ENCODE peak calls at places on chromosome 6, in six cellular contexts. One of them, this sample, is unnamed.

GRCh38 chr6:156795825-156796224 is 18.6 kb downstream of the ARID1B start:
- DNase-seq in osteoblast: no peak
- DNase-seq in colonic mucosa: no peak
- DNase-seq in mesothelial cell of epicardium: no peak
- DNase-seq in uterus: no peak
- DNase-seq in RWPE1: no peak
- DNase-seq in this sample: no peak

GRCh38 chr6:165649701-165650137 is 13.3 kb downstream of the PDE10A start:
- DNase-seq in mesothelial cell of epicardium: no peak
- DNase-seq in uterus: peak; percentile 63
- DNase-seq in colonic mucosa: no peak
- DNase-seq in RWPE1: no peak
- DNase-seq in osteoblast: no peak
- DNase-seq in this sample: no peak

GRCh38 chr6:92292067-92292466 is 1127.3 kb downstream of the EPHA7 start:
- DNase-seq in osteoblast: no peak
- DNase-seq in mesothelial cell of epicardium: no peak
- DNase-seq in uterus: no peak
- DNase-seq in colonic mucosa: no peak
- DNase-seq in RWPE1: no peak
- DNase-seq in this sample: no peak

GRCh38 chr6:90249458-90249857 is 47.2 kb downstream of the BACH2 start:
- DNase-seq in mesothelial cell of epicardium: no peak
- DNase-seq in osteoblast: no peak
- DNase-seq in uterus: no peak
- DNase-seq in RWPE1: no peak
- DNase-seq in colonic mucosa: no peak
- DNase-seq in this sample: no peak

GRCh38 chr6:69732045-69732444 is 64.8 kb downstream of the LMBRD1 start:
- DNase-seq in colonic mucosa: no peak
- DNase-seq in mesothelial cell of epicardium: no peak
- DNase-seq in osteoblast: no peak
- DNase-seq in uterus: no peak
- DNase-seq in RWPE1: no peak
- DNase-seq in this sample: no peak

GRCh38 chr6:21504790-21505189 is 88.8 kb upstream of the SOX4 start:
- DNase-seq in osteoblast: no peak
- DNase-seq in mesothelial cell of epicardium: no peak
- DNase-seq in colonic mucosa: no peak
- DNase-seq in uterus: no peak
- DNase-seq in RWPE1: no peak
- DNase-seq in this sample: no peak

GRCh38 chr6:125802943-125803377 is 12.2 kb downstream of the NCOA7 start:
- DNase-seq in colonic mucosa: no peak
- DNase-seq in osteoblast: no peak
- DNase-seq in mesothelial cell of epicardium: no peak
- DNase-seq in RWPE1: no peak
- DNase-seq in uterus: no peak
- DNase-seq in this sample: no peak

GRCh38 chr6:138963531-138963930 is 24.5 kb downstream of the REPS1 start:
- DNase-seq in mesothelial cell of epicardium: no peak
- DNase-seq in colonic mucosa: no peak
- DNase-seq in RWPE1: no peak
- DNase-seq in uterus: no peak
- DNase-seq in osteoblast: no peak
- DNase-seq in this sample: no peak

GRCh38 chr6:136669299-136669699 is 119.1 kb upstream of the MAP7 start:
- DNase-seq in uterus: no peak
- DNase-seq in RWPE1: peak; percentile 64
- DNase-seq in mesothelial cell of epicardium: no peak
- DNase-seq in osteoblast: peak; percentile 59
- DNase-seq in colonic mucosa: no peak
- DNase-seq in this sample: no peak

GRCh38 chr6:74091133-74091793 is 395.3 kb downstream of the CD109 start:
- DNase-seq in uterus: peak; percentile 57
- DNase-seq in mesothelial cell of epicardium: no peak
- DNase-seq in osteoblast: no peak
- DNase-seq in RWPE1: peak; percentile 45
- DNase-seq in colonic mucosa: no peak
- DNase-seq in this sample: no peak

GRCh38 chr6:141878686-141879085 is 254.0 kb upstream of the GJE1 start:
- DNase-seq in RWPE1: no peak
- DNase-seq in uterus: no peak
- DNase-seq in osteoblast: no peak
- DNase-seq in mesothelial cell of epicardium: no peak
- DNase-seq in colonic mucosa: no peak
- DNase-seq in this sample: no peak

GRCh38 chr6:42322676-42323075 is 105.0 kb upstream of the MRPS10 start:
- DNase-seq in RWPE1: no peak
- DNase-seq in osteoblast: no peak
- DNase-seq in colonic mucosa: no peak
- DNase-seq in uterus: no peak
- DNase-seq in mesothelial cell of epicardium: no peak
- DNase-seq in this sample: no peak
- TF ChIP-seq CTCF in RWPE1: no peak
- TF ChIP-seq CTCF in osteoblast: no peak
- TF ChIP-seq CTCF in colonic mucosa: no peak
- TF ChIP-seq CTCF in uterus: no peak
- TF ChIP-seq CTCF in mesothelial cell of epicardium: no peak
- TF ChIP-seq CTCF in this sample: no peak

DNA sequence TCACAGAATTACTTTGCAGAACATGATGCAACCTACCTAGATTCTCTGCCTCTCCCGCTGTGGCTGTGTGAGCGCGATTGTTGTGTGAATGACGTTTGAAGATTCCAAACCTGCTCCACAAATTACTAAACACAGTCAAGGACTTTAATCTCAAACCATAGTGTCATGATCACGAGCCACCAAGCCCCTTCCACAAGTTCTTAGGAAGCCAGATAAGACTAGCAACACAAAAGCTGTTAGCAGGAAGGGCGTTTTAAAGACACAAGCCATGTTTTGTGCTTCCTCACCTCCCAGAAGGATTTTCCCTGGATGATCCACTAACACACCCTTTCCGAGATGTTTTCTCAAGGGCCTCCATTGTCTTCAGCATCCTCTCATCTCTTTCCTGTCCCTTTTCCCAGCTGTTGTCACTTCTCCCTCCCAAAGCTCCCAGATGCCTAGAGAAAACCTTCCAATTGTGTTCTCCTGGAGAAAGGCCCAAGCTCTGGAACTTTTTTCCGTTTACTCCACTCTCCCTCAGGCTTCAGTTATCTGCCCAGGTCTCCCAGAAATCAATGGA is 12.8 kb downstream of the OPN5 start:
- DNase-seq in mesothelial cell of epicardium: no peak
- DNase-seq in RWPE1: no peak
- DNase-seq in colonic mucosa: no peak
- DNase-seq in osteoblast: peak; percentile 22
- DNase-seq in uterus: no peak
- DNase-seq in this sample: no peak
- TF ChIP-seq CTCF in mesothelial cell of epicardium: no peak
- TF ChIP-seq CTCF in RWPE1: no peak
- TF ChIP-seq CTCF in colonic mucosa: no peak
- TF ChIP-seq CTCF in osteoblast: no peak
- TF ChIP-seq CTCF in uterus: no peak
- TF ChIP-seq CTCF in this sample: no peak

GRCh38 chr6:2524090-2524489 is 226.6 kb downstream of the MYLK4 start:
- DNase-seq in uterus: no peak
- DNase-seq in mesothelial cell of epicardium: no peak
- DNase-seq in colonic mucosa: no peak
- DNase-seq in RWPE1: no peak
- DNase-seq in osteoblast: peak; percentile 4
- DNase-seq in this sample: no peak
- TF ChIP-seq CTCF in uterus: no peak
- TF ChIP-seq CTCF in mesothelial cell of epicardium: no peak
- TF ChIP-seq CTCF in colonic mucosa: no peak
- TF ChIP-seq CTCF in RWPE1: no peak
- TF ChIP-seq CTCF in osteoblast: peak; percentile 26
- TF ChIP-seq CTCF in this sample: no peak

GRCh38 chr6:16649241-16649640 is 112.0 kb downstream of the ATXN1 start:
- DNase-seq in uterus: no peak
- DNase-seq in colonic mucosa: no peak
- DNase-seq in osteoblast: peak; percentile 69
- DNase-seq in RWPE1: no peak
- DNase-seq in mesothelial cell of epicardium: no peak
- DNase-seq in this sample: no peak
- TF ChIP-seq CTCF in uterus: no peak
- TF ChIP-seq CTCF in colonic mucosa: no peak
- TF ChIP-seq CTCF in osteoblast: no peak
- TF ChIP-seq CTCF in RWPE1: no peak
- TF ChIP-seq CTCF in mesothelial cell of epicardium: no peak
- TF ChIP-seq CTCF in this sample: no peak

DNA sequence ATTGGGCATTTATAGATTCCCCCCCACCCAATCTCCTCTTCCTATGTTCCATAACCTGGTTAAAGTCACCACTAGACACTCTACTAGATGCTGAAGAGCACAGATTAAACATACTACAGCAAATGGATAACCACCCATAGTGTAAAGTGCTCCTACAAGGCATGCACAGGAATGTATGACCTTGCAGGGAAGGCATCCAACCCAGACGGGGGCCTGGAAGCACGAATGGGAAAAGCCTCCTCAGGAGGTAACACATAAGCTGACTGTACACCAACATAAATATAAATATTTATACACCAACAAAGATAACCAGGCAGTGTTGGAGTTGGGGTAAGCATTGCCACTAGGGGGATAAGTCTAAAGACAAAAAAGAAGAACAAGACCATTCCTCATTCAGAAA is 691.7 kb downstream of the GRIK2 start:
- DNase-seq in osteoblast: peak; percentile 30
- DNase-seq in colonic mucosa: no peak
- DNase-seq in mesothelial cell of epicardium: no peak
- DNase-seq in RWPE1: no peak
- DNase-seq in uterus: no peak
- DNase-seq in this sample: no peak
- TF ChIP-seq CTCF in osteoblast: no peak
- TF ChIP-seq CTCF in colonic mucosa: no peak
- TF ChIP-seq CTCF in mesothelial cell of epicardium: no peak
- TF ChIP-seq CTCF in RWPE1: no peak
- TF ChIP-seq CTCF in uterus: no peak
- TF ChIP-seq CTCF in this sample: no peak